ENCODE peak calls at places on chromosomes 5 and 9, in eight cellular contexts. H is tibial nerve; R is GM13977; M is stimulated activated CD4-positive, alpha-beta T cell treated with anti-CD3 and anti-CD28 coated beads, Interleukin-1b, Interleukin-23, amount 100 ng/mL, for 1 hour; K is MV-4-11; Q is epithelial cell of esophagus; Y is nephron progenitor cell; S is left ventricle myocardium inferior. A is an unnamed sample.

GRCh38 chr9:117644607-117645244 is 59.5 kb upstream of the TLR4 start:
- DNase-seq in S (peak), Y (peak), K (peak), R (peak), Q (peak), H (peak), M (peak), A (no peak)

GRCh38 chr9:34591091-34591910 is 1.8 kb upstream of the CNTFR start:
- DNase-seq in Q (peak), M (peak), Y (peak), R (peak), K (peak), S (peak), H (peak), A (peak)

GRCh38 chr9:79287881-79288280 is 283.9 kb upstream of the TLE4 start:
- DNase-seq in M (no peak), Q (no peak), K (no peak), S (no peak), Y (no peak), H (no peak), R (no peak), A (no peak)

GRCh38 chr5:52799358-52799982 is 11.8 kb downstream of the ITGA1 start:
- DNase-seq in R (no peak), Y (peak), H (no peak), M (no peak), Q (peak), K (no peak), S (peak), A (no peak)

GRCh38 chr9:137434498-137435380 is 6.4 kb downstream of the ENTPD8 start:
- DNase-seq in Q (no peak), H (no peak), K (no peak), R (no peak), M (no peak), Y (peak), S (peak), A (no peak)

GRCh38 chr5:128905225-128906110 is 59.8 kb upstream of the SLC27A6 start:
- DNase-seq in S (no peak), R (peak), Y (peak), M (no peak), K (peak), H (peak), Q (peak), A (no peak)

GRCh38 chr5:172133359-172134029 is 54.5 kb downstream of the STK10 start:
- DNase-seq in R (no peak), S (no peak), M (no peak), Y (no peak), Q (peak), H (peak), K (peak), A (no peak)

GRCh38 chr9:107520186-107520585 is 30.6 kb upstream of the KLF4 start:
- DNase-seq in Y (no peak), R (no peak), H (no peak), M (no peak), Q (no peak), S (no peak), K (no peak), A (no peak)

GRCh38 chr9:113525831-113526230 is 62.3 kb downstream of the RGS3 start:
- DNase-seq in R (no peak), M (no peak), S (no peak), K (no peak), Q (no peak), H (no peak), Y (no peak), A (no peak)

GRCh38 chr9:38130724-38131123 is 61.7 kb upstream of the SHB start:
- DNase-seq in S (no peak), M (no peak), K (no peak), R (no peak), Q (no peak), H (no peak), Y (peak), A (no peak)

GRCh38 chr5:75736273-75736672 is 19.0 kb upstream of the POC5 start:
- DNase-seq in H (no peak), S (no peak), Y (no peak), K (no peak), Q (no peak), R (no peak), M (no peak), A (no peak)

GRCh38 chr9:92804727-92805126 is 40.1 kb upstream of the BICD2 start:
- DNase-seq in S (no peak), Q (no peak), K (no peak), Y (no peak), H (no peak), R (no peak), M (no peak), A (no peak)

GRCh38 chr9:15724006-15724405 is 171.2 kb downstream of the CCDC171 start:
- DNase-seq in Q (no peak), M (no peak), R (no peak), K (no peak), Y (no peak), H (no peak), S (no peak), A (no peak)

GRCh38 chr9:33263131-33263935 is 1.2 kb downstream of the BAG1 start:
- DNase-seq in H (no peak), S (no peak), Q (peak), R (peak), M (peak), Y (no peak), K (peak), A (no peak)

GRCh38 chr9:107486674-107487520 is 2.7 kb downstream of the KLF4 start:
- DNase-seq in S (peak), Q (no peak), M (no peak), H (no peak), Y (peak), K (no peak), R (no peak), A (no peak)

GRCh38 chr5:24864244-24864643 is 219.5 kb upstream of the CDH10 start:
- DNase-seq in H (no peak), Q (no peak), K (no peak), R (no peak), Y (no peak), S (no peak), M (no peak), A (no peak)

GRCh38 chr5:38926121-38926520 is 80.3 kb downstream of the OSMR start:
- DNase-seq in K (no peak), R (no peak), S (no peak), H (no peak), Y (no peak), Q (no peak), M (no peak), A (no peak)

GRCh38 chr9:123360161-123361085 is 4.4 kb downstream of the CRB2 start:
- DNase-seq in Y (peak), H (no peak), M (no peak), Q (no peak), K (peak), S (no peak), R (peak), A (no peak)

GRCh38 chr9:3367185-3367584 is 158.6 kb downstream of the RFX3 start:
- DNase-seq in H (no peak), Y (no peak), S (no peak), K (no peak), R (no peak), M (no peak), Q (no peak), A (no peak)

GRCh38 chr5:140402258-140403074 is 833 bp downstream of the ANKHD1 start:
- DNase-seq in H (peak), Q (peak), R (peak), S (peak), Y (peak), M (peak), K (peak), A (no peak)

GRCh38 chr5:17378346-17378984 is 119.6 kb upstream of the TAF11L2 start:
- DNase-seq in Y (no peak), R (no peak), Q (no peak), M (no peak), H (no peak), S (no peak), K (no peak), A (no peak)

GRCh38 chr5:142508630-142509425 is 177.1 kb downstream of the FGF1 start:
- DNase-seq in Q (no peak), M (no peak), Y (no peak), H (no peak), S (no peak), K (no peak), R (no peak), A (no peak)

GRCh38 chr9:113164536-113165300 is 13.9 kb downstream of the SLC31A2 start:
- DNase-seq in M (no peak), Q (no peak), K (no peak), R (no peak), S (peak), Y (no peak), H (peak), A (no peak)

GRCh38 chr9:68705636-68706578 is 867 bp downstream of the PIP5K1B start:
- DNase-seq in M (no peak), H (no peak), Y (no peak), S (peak), K (peak), Q (no peak), R (peak), A (no peak)

GRCh38 chr5:31470608-31471007 is 61.3 kb downstream of the DROSHA start:
- DNase-seq in Y (no peak), K (peak), M (no peak), S (peak), H (peak), Q (no peak), R (no peak), A (no peak)

GRCh38 chr5:108505608-108506007 is 123.7 kb upstream of the FBXL17 start:
- DNase-seq in M (no peak), R (no peak), Q (no peak), K (no peak), S (no peak), H (no peak), Y (no peak), A (no peak)

GRCh38 chr9:72749276-72749675 is 203.6 kb downstream of the ALDH1A1 start:
- DNase-seq in M (no peak), K (no peak), R (no peak), S (no peak), H (no peak), Y (no peak), Q (peak), A (no peak)

GRCh38 chr5:114789773-114790402 is 379.8 kb downstream of the TRIM36 start:
- DNase-seq in H (no peak), Q (peak), R (peak), K (peak), Y (no peak), M (no peak), S (no peak), A (no peak)

GRCh38 chr5:149623473-149623872 is 42.2 kb downstream of the ARHGEF37 start:
- DNase-seq in R (no peak), Y (no peak), M (no peak), H (no peak), K (no peak), S (no peak), Q (no peak), A (no peak)

GRCh38 chr9:72041775-72042194 is 18.6 kb downstream of the C9orf57 start:
- DNase-seq in S (peak), Q (peak), Y (no peak), H (peak), M (no peak), R (no peak), K (no peak), A (no peak)